ENCODE peak calls at places on chromosomes 13 and 19, in ten cellular contexts. T is lower leg skin, F is stomach, Y is IMR-90, J is K562, P is prostate gland, E is adrenal gland, D is erythroblast, R is tibial nerve, Z is body of pancreas. G is an unnamed sample.

GRCh38 chr13:23965346-23965745 is 68.0 kb upstream of the C1QTNF9B start:
- DNase-seq in T (no peak), F (no peak), Y (no peak), J (no peak), P (no peak), E (no peak), D (no peak), R (no peak), Z (no peak), G (no peak)

GRCh38 chr13:101523732-101524131 is 71.3 kb downstream of the ITGBL1 start:
- DNase-seq in T (no peak), F (no peak), Y (peak; percentile 84), J (no peak), P (no peak), E (no peak), D (no peak), R (no peak), Z (no peak), G (no peak)

GRCh38 chr13:100646030-100646673 is 28.4 kb downstream of the TMTC4 start:
- DNase-seq in T (no peak), F (peak; percentile 36), Y (peak; percentile 31), J (peak; percentile 20), P (no peak), E (no peak), D (no peak), R (no peak), Z (peak; percentile 19), G (no peak)

GRCh38 chr19:39296906-39297305 is 699 bp downstream of the IFNL1 start:
- DNase-seq in T (no peak), F (no peak), Y (no peak), J (no peak), P (no peak), E (no peak), D (no peak), R (no peak), Z (no peak), G (no peak)

GRCh38 chr19:55340784-55341147 is 1.1 kb downstream of the KMT5C start:
- DNase-seq in T (no peak), F (no peak), Y (no peak), J (no peak), P (no peak), E (no peak), D (peak; percentile 50), R (no peak), Z (peak; percentile 37), G (no peak)

GRCh38 chr19:17873661-17874422 is 2.1 kb downstream of the SLC5A5 start:
- DNase-seq in T (no peak), F (peak; percentile 63), Y (no peak), J (peak; percentile 98), P (no peak), E (no peak), D (peak; percentile 65), R (no peak), Z (no peak), G (no peak)

GRCh38 chr13:40613954-40614353 is 52.5 kb downstream of the FOXO1 start:
- DNase-seq in T (no peak), F (no peak), Y (no peak), J (no peak), P (no peak), E (no peak), D (no peak), R (no peak), Z (no peak), G (no peak)

GRCh38 chr19:39502640-39503417 is 4.1 kb downstream of the DLL3 start:
- DNase-seq in T (peak; percentile 87), F (peak; percentile 62), Y (peak; percentile 73), J (peak; percentile 90), P (no peak), E (peak; percentile 48), D (peak; percentile 90), R (no peak), Z (peak; percentile 43), G (no peak)

GRCh38 chr13:104382941-104383340 is 1316.7 kb upstream of the SLC10A2 start:
- DNase-seq in T (no peak), F (no peak), Y (peak; percentile 22), J (no peak), P (no peak), E (no peak), D (no peak), R (no peak), Z (no peak), G (no peak)

GRCh38 chr19:30288957-30289735 is 83.0 kb upstream of the ZNF536 start:
- DNase-seq in T (no peak), F (no peak), Y (no peak), J (no peak), P (no peak), E (no peak), D (no peak), R (no peak), Z (no peak), G (no peak)

GRCh38 chr13:31476753-31477152 is 262.6 kb upstream of the RXFP2 start:
- DNase-seq in T (no peak), F (no peak), Y (no peak), J (no peak), P (no peak), E (no peak), D (no peak), R (no peak), Z (no peak), G (no peak)

GRCh38 chr13:94917814-94918213 is 205.5 kb upstream of the SOX21 start:
- DNase-seq in T (no peak), F (no peak), Y (no peak), J (no peak), P (no peak), E (no peak), D (peak; percentile 4), R (no peak), Z (no peak), G (no peak)

GRCh38 chr13:42525035-42525504 is 48.9 kb upstream of the TNFSF11 start:
- DNase-seq in T (no peak), F (no peak), Y (no peak), J (no peak), P (no peak), E (no peak), D (no peak), R (no peak), Z (no peak), G (no peak)
- TF ChIP-seq POLR2A in T (no peak), F (no peak), Y (no peak), J (no peak), P (no peak), E (no peak), D (no peak), R (no peak), Z (no peak), G (no peak)

DNA sequence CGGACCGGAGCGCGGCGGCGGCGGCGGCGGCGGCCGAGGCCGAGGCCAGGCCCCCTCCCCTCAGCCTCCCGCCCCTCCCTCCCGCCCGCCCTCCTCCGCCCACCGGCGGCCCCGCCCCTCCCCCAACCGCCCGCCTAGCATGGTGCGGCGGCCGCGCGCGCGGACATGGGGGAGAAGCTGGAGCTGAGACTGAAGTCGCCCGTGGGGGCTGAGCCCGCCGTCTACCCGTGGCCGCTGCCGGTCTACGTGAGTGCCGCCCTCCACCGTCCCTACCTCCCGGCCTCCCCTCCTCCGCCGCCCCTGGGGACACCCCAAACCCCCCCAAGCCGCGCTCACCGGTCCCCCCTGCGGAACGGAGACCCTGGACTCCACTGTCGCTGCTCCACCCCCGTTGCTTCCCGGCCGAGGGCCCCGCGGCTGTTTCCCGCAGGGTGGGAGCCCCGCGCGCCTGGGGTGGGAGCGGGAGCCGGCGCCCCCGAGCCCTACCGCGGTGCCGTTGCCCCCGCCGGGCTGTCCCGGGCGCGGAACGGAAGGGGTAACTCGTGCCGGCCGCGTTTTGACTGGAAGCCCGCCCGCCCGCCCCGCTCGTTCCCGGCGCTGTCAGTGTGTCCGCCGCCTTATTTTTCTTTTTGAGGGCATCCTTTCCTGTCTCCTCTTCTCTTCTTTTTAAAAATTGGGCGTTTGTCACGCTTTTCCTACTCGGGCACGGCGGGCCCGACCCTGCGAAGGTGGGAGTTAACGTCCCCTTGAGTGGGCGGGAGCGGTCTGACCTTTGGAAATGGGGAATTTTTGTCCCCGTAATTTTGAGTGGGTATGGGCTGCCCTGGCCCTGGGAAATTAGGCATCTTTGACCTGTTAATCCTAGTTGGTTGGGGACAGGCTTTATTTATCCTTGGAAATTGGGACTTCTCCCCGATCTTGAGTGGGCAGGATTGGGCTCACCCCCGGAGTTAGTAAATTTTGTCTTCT is 571 bp downstream of the DOT1L start:
- DNase-seq in T (peak; percentile 91), F (no peak), Y (no peak), J (peak; percentile 23), P (no peak), E (no peak), D (peak; percentile 63), R (no peak), Z (no peak), G (no peak)
- TF ChIP-seq POLR2A in T (no peak), F (no peak), Y (no peak), J (peak; percentile 53), P (no peak), E (no peak), D (peak; percentile 7), R (no peak), Z (no peak), G (no peak)

GRCh38 chr19:16497837-16498236 is 1.6 kb downstream of the C19orf44 start:
- DNase-seq in T (no peak), F (no peak), Y (no peak), J (no peak), P (no peak), E (no peak), D (no peak), R (no peak), Z (no peak), G (no peak)

GRCh38 chr19:16496613-16496983 is 404 bp downstream of the C19orf44 start:
- DNase-seq in T (peak; percentile 89), F (peak; percentile 31), Y (peak; percentile 44), J (no peak), P (no peak), E (peak; percentile 64), D (no peak), R (no peak), Z (no peak), G (no peak)

GRCh38 chr19:16497042-16497441 is 848 bp downstream of the C19orf44 start:
- DNase-seq in T (no peak), F (no peak), Y (no peak), J (no peak), P (no peak), E (no peak), D (no peak), R (no peak), Z (no peak), G (no peak)

GRCh38 chr19:16495982-16496612 is at the start of the genes C19orf44 and CALR3:
- DNase-seq in T (peak; percentile 100), F (peak; percentile 99), Y (peak; percentile 98), J (peak; percentile 96), P (peak; percentile 99), E (peak; percentile 99), D (peak; percentile 99), R (peak; percentile 98), Z (peak; percentile 98), G (peak; percentile 93)
- TF ChIP-seq POLR2A in T (no peak), F (no peak), Y (no peak), J (peak; percentile 90), P (peak; percentile 43), E (no peak), D (peak; percentile 61), R (peak; percentile 40), Z (no peak), G (no peak)

DNA sequence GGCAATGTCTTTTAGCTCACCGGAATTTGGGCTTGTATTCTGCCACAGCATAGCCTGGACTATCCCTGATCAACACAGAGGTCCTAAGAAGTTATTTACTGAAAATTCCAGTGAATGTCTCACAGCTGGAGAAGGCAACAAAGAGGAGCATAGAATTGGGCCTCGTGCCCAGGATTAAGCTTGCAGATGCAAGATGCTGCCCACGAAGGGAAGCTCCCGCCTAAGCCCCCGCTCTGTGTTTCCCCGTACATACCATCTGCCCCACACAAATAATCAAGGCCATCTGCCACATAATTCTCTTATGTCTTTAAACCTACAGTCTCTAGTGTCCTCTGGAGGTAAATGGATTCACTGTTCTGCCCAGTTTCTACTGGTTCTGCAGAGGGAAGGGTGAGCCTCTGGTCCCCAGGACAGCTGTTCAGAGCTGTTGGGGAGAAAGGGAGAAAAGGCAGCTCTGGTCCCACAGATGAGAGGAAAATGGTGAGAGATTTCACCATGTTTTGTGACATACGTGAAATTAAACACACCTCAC is 7.4 kb upstream of the TPP2 start:
- DNase-seq in T (no peak), F (no peak), Y (peak; percentile 16), J (no peak), P (no peak), E (no peak), D (no peak), R (no peak), Z (no peak), G (no peak)
- TF ChIP-seq POLR2A in T (no peak), F (no peak), Y (no peak), J (no peak), P (no peak), E (no peak), D (no peak), R (no peak), Z (no peak), G (no peak)